ENCODE peak calls at places on chromosomes 12 and 14, in seven cellular contexts. U is brain microvascular endothelial cell, S is adrenal gland, N is fibroblast of mammary gland, F is bronchial epithelial cell, P is AG09309, Y is GM12864. I is an unnamed sample.

GRCh38 chr14:104356738-104357688 is 218.6 kb downstream of the KIF26A start:
- DNase-seq in N (no peak), F (no peak), S (no peak), Y (no peak), P (no peak), U (no peak), I (no peak)

GRCh38 chr14:54784657-54785056 is 118.0 kb downstream of the GCH1 start:
- DNase-seq in F (no peak), U (no peak), P (no peak), S (peak), N (no peak), Y (no peak), I (no peak)

GRCh38 chr14:22400590-22401259 is 188.3 kb downstream of the DAD1 start:
- DNase-seq in F (no peak), N (no peak), S (no peak), U (no peak), Y (no peak), P (no peak), I (peak)

GRCh38 chr12:106673151-106673550 is 90.3 kb downstream of the RFX4 start:
- DNase-seq in F (no peak), S (no peak), U (no peak), Y (no peak), N (no peak), P (no peak), I (no peak)

GRCh38 chr14:42163136-42163535 is 556.5 kb downstream of the LRFN5 start:
- DNase-seq in U (no peak), P (no peak), N (no peak), Y (no peak), S (no peak), F (no peak), I (no peak)

GRCh38 chr14:65003394-65003793 is 16.7 kb downstream of the FNTB start:
- DNase-seq in Y (peak), N (peak), S (no peak), U (no peak), F (no peak), P (no peak), I (no peak)

GRCh38 chr12:51937941-51938340 is 13.6 kb upstream of the ACVR1B start:
- DNase-seq in F (no peak), Y (no peak), N (no peak), U (no peak), P (no peak), S (no peak), I (no peak)

GRCh38 chr14:49992901-49993335 is 100.0 kb downstream of the ARF6 start:
- DNase-seq in Y (peak), U (peak), P (no peak), N (peak), S (peak), F (peak), I (peak)

GRCh38 chr12:4607056-4607455 is 41.8 kb downstream of the AKAP3 start:
- DNase-seq in Y (no peak), F (no peak), U (no peak), N (no peak), S (no peak), P (no peak), I (peak)

GRCh38 chr12:14884458-14884878 is 1.2 kb downstream of the MGP start:
- DNase-seq in Y (peak), U (peak), P (peak), S (peak), N (peak), F (peak), I (peak)
- H3K4me3 ChIP-seq in Y (no peak), U (no peak), P (no peak), S (no peak), N (no peak), F (no peak), I (peak)

DNA sequence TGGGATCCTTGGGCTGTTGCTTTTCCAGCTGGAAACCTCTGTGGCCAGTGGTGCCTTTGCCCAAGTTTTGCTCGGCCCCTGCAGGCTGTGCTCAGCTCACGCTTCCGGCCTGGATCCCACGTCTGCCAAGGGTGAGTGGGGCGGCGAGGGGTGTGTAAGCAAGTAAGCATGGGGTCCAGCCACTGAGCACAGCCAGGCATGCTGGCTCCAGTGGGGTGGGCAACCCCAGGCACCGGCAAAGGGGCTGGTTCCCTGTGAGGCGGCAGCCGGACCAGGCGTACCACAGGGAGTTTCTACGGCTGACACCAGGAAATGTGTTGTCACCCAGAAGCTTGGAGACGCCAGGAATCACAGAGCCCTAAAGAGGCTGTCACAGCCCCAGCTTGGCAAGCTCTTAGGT is 393.4 kb upstream of the CCDC196 start:
- DNase-seq in U (no peak), P (no peak), N (no peak), F (no peak), S (no peak), Y (no peak), I (no peak)
- TF ChIP-seq CTCF in U (no peak), P (no peak), N (no peak), F (no peak), S (no peak), Y (no peak), I (no peak)

DNA sequence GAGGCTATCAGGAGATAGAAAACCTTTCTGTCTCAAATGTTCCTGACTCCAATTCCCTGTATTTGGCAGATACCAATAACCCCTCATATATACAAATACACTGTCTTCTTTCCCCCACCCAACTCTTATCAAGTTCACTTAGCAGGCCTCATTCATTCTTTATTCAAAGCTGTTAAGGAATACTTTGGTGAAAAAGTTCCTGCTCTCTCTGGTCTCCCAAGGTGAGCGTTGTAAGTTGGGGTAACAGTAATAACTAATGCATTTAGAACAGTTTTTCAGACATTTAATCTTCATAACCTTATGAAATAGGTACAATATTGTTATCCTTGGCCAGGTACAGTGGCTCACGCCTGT is 3.9 kb upstream of the GDF11 start:
- DNase-seq in P (no peak), U (no peak), S (no peak), N (no peak), Y (no peak), F (no peak), I (no peak)
- H3K4me3 ChIP-seq in P (no peak), U (no peak), S (no peak), N (no peak), Y (no peak), F (no peak), I (no peak)

GRCh38 chr12:17928708-17929366 is 161.2 kb downstream of the RERGL start:
- DNase-seq in P (peak), S (no peak), U (peak), F (peak), N (peak), Y (no peak), I (peak)
- TF ChIP-seq CTCF in P (peak), S (no peak), U (peak), F (peak), N (peak), Y (no peak), I (peak)

DNA sequence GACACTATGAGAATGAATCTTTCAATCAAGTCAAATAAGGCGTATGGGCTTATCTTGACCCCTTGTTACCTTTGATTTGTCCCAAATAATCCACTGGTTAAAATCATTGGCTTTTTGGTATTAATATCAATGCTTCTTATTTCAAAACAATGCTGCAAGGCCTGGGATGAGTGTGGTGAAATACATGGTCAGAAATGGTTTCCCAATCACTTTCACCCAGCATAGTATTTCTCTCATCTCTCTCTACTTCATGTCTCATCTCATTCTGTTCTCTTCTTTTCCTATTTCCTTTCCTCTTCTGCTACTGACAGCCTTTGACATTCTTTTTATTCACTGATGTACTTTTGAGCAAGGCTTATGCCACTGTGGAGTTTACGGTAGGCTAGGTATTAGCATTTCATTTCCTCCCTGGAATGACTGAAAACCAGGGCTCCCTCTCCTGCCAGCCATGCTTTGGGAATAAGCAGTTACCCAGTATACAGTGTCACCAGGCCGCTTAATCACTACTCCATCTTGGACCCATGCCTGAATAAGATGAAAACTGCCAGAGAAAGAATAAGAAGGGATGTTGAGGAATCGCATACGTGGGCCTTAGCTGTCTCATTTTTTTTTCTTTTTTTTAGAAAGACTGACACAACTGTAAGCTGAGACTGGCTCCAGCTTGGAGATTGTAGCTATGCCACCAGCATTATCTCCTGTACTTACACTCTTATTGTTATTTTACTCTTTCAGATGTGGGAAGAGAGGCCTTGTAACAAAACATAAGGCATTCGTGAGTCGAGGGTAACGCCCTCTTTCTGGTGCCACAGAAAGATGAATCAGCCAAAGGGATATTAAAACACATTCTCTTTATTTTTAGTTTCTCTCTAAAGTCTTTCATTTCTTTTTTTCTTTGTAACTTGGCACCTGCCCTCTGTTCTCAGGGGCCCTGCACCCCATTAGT is 53.5 kb downstream of the IGF1 start:
- DNase-seq in S (no peak), Y (no peak), N (peak), U (no peak), F (no peak), P (no peak), I (no peak)
- H3K4me3 ChIP-seq in S (no peak), Y (no peak), N (no peak), U (no peak), F (no peak), P (no peak), I (no peak)

GRCh38 chr12:100976735-100977134 is 182.2 kb downstream of the ANO4 start:
- DNase-seq in N (no peak), P (no peak), Y (no peak), F (no peak), U (no peak), S (no peak), I (no peak)
- TF ChIP-seq CTCF in N (no peak), P (no peak), Y (no peak), F (no peak), U (no peak), S (no peak), I (no peak)

GRCh38 chr12:132424118-132424438 is 65.9 kb upstream of the FBRSL1 start:
- DNase-seq in S (no peak), N (no peak), F (no peak), Y (no peak), P (no peak), U (no peak), I (no peak)
- H3K4me3 ChIP-seq in S (no peak), N (no peak), F (no peak), Y (no peak), P (no peak), U (no peak), I (no peak)

I was measured in choroid plexus epithelial cell.